ENCODE peak calls at places on chromosomes 5 and 9, in eight cellular contexts. C is type B pancreatic cell; Q is mesendoderm; S is HT-29; H is LoVo; N is ecto neural progenitor cell; O is activated CD4-positive, alpha-beta T cell treated with anti-CD3 and anti-CD28 coated beads, Interleukin-2, amount 50 U/mL, for 4 hours; U is effector memory CD8-positive, alpha-beta T cell. R is an unnamed sample.

GRCh38 chr9:9079473-9079872 is 1279.9 kb upstream of the DMAC1 start:
- DNase-seq in C (no peak), Q (no peak), S (no peak), H (no peak), N (no peak), O (no peak), U (no peak), R (no peak)

GRCh38 chr9:71820516-71820915 is 52.2 kb upstream of the CEMIP2 start:
- DNase-seq in C (no peak), Q (no peak), S (no peak), H (no peak), N (no peak), O (no peak), U (no peak), R (no peak)

GRCh38 chr9:123131258-123131657 is 97.8 kb downstream of the GPR21 start:
- DNase-seq in C (no peak), Q (peak), S (no peak), H (no peak), N (no peak), O (no peak), U (no peak), R (no peak)

GRCh38 chr5:102833146-102833545 is 78.0 kb downstream of the PAM start:
- DNase-seq in C (no peak), Q (no peak), S (no peak), H (no peak), N (no peak), O (no peak), U (no peak), R (no peak)

GRCh38 chr5:103587185-103587748 is 24.7 kb upstream of the NUDT12 start:
- DNase-seq in C (no peak), Q (peak), S (peak), H (peak), N (no peak), O (no peak), U (no peak), R (no peak)

GRCh38 chr5:116130471-116130870 is 45.6 kb downstream of the COMMD10 start:
- DNase-seq in C (no peak), Q (no peak), S (no peak), H (no peak), N (no peak), O (no peak), U (no peak), R (no peak)

GRCh38 chr5:151053796-151054490 is 26.9 kb downstream of the TNIP1 start:
- DNase-seq in C (no peak), Q (no peak), S (no peak), H (no peak), N (no peak), O (no peak), U (no peak), R (no peak)

GRCh38 chr5:157431544-157432200 is 28.3 kb upstream of the NIPAL4 start:
- DNase-seq in C (no peak), Q (peak), S (peak), H (peak), N (no peak), O (peak), U (peak), R (no peak)

GRCh38 chr5:96655085-96655484 is 7.1 kb upstream of the CAST start:
- DNase-seq in C (no peak), Q (no peak), S (no peak), H (no peak), N (no peak), O (no peak), U (no peak), R (no peak)

GRCh38 chr5:80150731-80151130 is 105.1 kb downstream of the SERINC5 start:
- DNase-seq in C (peak), Q (no peak), S (no peak), H (no peak), N (no peak), O (no peak), U (no peak), R (no peak)

GRCh38 chr5:115601709-115602584 is at the start of gene TICAM2:
- DNase-seq in C (peak), Q (peak), S (peak), H (peak), N (peak), O (peak), U (peak), R (peak)

GRCh38 chr5:67192719-67193464 is 3.7 kb downstream of the CD180 start:
- DNase-seq in C (no peak), Q (no peak), S (no peak), H (no peak), N (no peak), O (no peak), U (no peak), R (no peak)

GRCh38 chr5:44774279-44774880 is 34.4 kb upstream of the MRPS30 start:
- DNase-seq in C (no peak), Q (peak), S (peak), H (peak), N (no peak), O (no peak), U (no peak), R (no peak)

GRCh38 chr9:111572945-111573604 is 26.4 kb downstream of the PTGR1 start:
- DNase-seq in C (no peak), Q (no peak), S (no peak), H (no peak), N (no peak), O (no peak), U (no peak), R (no peak)

GRCh38 chr9:133673260-133673658 is 37.1 kb downstream of the DBH start:
- DNase-seq in C (no peak), Q (no peak), S (no peak), H (no peak), N (no peak), O (no peak), U (no peak), R (no peak)

GRCh38 chr5:78005021-78005785 is 229.1 kb upstream of the TBCA start:
- DNase-seq in C (no peak), Q (no peak), S (no peak), H (no peak), N (no peak), O (no peak), U (no peak), R (no peak)

GRCh38 chr9:752201-752600 is 89.3 kb upstream of the DMRT1 start:
- DNase-seq in C (no peak), Q (no peak), S (no peak), H (no peak), N (no peak), O (no peak), U (no peak), R (no peak)

R was measured in H9.